ENCODE peak calls at places on chromosomes 6 and 20, in nine cellular contexts. D, J, Q, H, S, L, F, E and N are unnamed samples. For H3K9me3, the result is how much of the 10 kb centered on the place peaks cover.

GRCh38 chr20:7772376-7772775 is 167.9 kb downstream of the HAO1 start:
- DNase-seq in D (peak), J (no peak), Q (no peak), H (no peak), S (no peak), L (no peak), F (peak), E (peak), N (peak)

GRCh38 chr6:107264357-107264831 is 149.1 kb upstream of the BEND3 start:
- DNase-seq in D (peak), J (no peak), Q (no peak), H (peak), S (no peak), L (peak), F (peak), E (peak), N (no peak)

GRCh38 chr6:140043357-140043756 is 668.9 kb upstream of the CITED2 start:
- DNase-seq in D (peak), J (no peak), Q (peak), H (peak), S (peak), L (peak), F (peak), E (peak), N (peak)

GRCh38 chr20:20482453-20482852 is 114.5 kb downstream of the INSM1 start:
- DNase-seq in D (no peak), J (no peak), Q (no peak), H (no peak), S (no peak), L (no peak), F (no peak), E (no peak), N (no peak)

GRCh38 chr6:14281831-14282230 is 164.3 kb downstream of the CD83 start:
- DNase-seq in D (no peak), J (peak), Q (no peak), H (no peak), S (no peak), L (no peak), F (no peak), E (no peak), N (no peak)

GRCh38 chr20:51810155-51811039 is 8.1 kb upstream of the SALL4 start:
- DNase-seq in D (no peak), J (peak), Q (no peak), H (peak), S (no peak), L (no peak), F (no peak), E (no peak), N (no peak)

GRCh38 chr20:1524004-1524403 is 32.8 kb upstream of the SIRPB2 start:
- DNase-seq in D (no peak), J (no peak), Q (no peak), H (peak), S (no peak), L (no peak), F (no peak), E (no peak), N (no peak)

GRCh38 chr6:141406761-141407160 is 726.0 kb upstream of the GJE1 start:
- DNase-seq in D (no peak), J (no peak), Q (no peak), H (no peak), S (no peak), L (no peak), F (no peak), E (no peak), N (no peak)

GRCh38 chr6:45555981-45556771 is 178.4 kb upstream of the SUPT3H start:
- DNase-seq in D (peak), J (no peak), Q (no peak), H (peak), S (no peak), L (peak), F (peak), E (peak), N (no peak)

GRCh38 chr6:107660839-107661238 is 163.3 kb downstream of the SCML4 start:
- DNase-seq in D (no peak), J (no peak), Q (no peak), H (peak), S (peak), L (no peak), F (no peak), E (no peak), N (no peak)

GRCh38 chr6:166952122-166952521 is 4.2 kb downstream of the RNASET2 start:
- DNase-seq in D (no peak), J (no peak), Q (no peak), H (no peak), S (no peak), L (no peak), F (no peak), E (no peak), N (no peak)

GRCh38 chr6:139146317-139146726 is 11.4 kb downstream of the HECA start:
- DNase-seq in D (no peak), J (no peak), Q (no peak), H (no peak), S (no peak), L (no peak), F (no peak), E (no peak), N (no peak)

GRCh38 chr6:168374051-168374502 is 54.5 kb upstream of the DACT2 start:
- DNase-seq in D (no peak), J (no peak), Q (no peak), H (no peak), S (no peak), L (no peak), F (no peak), E (no peak), N (no peak)
- H3K9me3 ChIP-seq in D (under half), J (under half), Q (under half), H (under half), S (under half), L (under half), F (half or more), E (under half), N (under half)

DNA sequence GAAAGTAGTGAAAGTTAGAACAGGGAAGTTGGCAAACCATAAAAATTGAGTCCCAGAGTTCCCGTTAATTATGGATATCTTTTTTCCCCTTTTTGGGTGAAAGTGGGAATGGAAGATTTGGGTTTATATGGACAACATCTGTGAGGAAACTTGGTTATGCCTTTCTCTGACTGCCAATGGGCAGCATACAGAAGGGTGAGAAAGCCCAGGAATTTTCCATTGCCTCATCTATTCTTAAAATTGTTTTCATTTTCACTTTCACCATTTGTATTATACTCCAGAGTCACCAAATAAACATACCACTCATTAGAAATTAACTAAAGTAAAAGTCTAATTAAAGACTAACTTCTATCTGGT is 35.6 kb upstream of the MYB start:
- DNase-seq in D (peak), J (no peak), Q (no peak), H (no peak), S (no peak), L (peak), F (no peak), E (peak), N (no peak)
- H3K4me2 ChIP-seq in D (no peak), J (no peak), Q (no peak), H (no peak), S (no peak), L (no peak), F (no peak), E (no peak), N (no peak)

GRCh38 chr6:35386989-35387388 is 44.6 kb downstream of the PPARD start:
- DNase-seq in D (no peak), J (no peak), Q (no peak), H (no peak), S (no peak), L (no peak), F (no peak), E (no peak), N (no peak)
- H3K9me3 ChIP-seq in D (under half), J (under half), Q (under half), H (under half), S (under half), L (under half), F (under half), E (under half), N (under half)

GRCh38 chr20:25374842-25375241 is 15.8 kb downstream of the ABHD12 start:
- DNase-seq in D (no peak), J (no peak), Q (no peak), H (no peak), S (no peak), L (no peak), F (no peak), E (no peak), N (no peak)

GRCh38 chr20:25368526-25368925 is 22.1 kb downstream of the ABHD12 start:
- DNase-seq in D (no peak), J (no peak), Q (no peak), H (no peak), S (no peak), L (no peak), F (no peak), E (no peak), N (no peak)

GRCh38 chr20:25372584-25373336 is 17.9 kb downstream of the ABHD12 start:
- DNase-seq in D (peak), J (no peak), Q (no peak), H (peak), S (no peak), L (peak), F (peak), E (peak), N (peak)

GRCh38 chr20:25369529-25369928 is 21.1 kb downstream of the ABHD12 start:
- DNase-seq in D (no peak), J (no peak), Q (no peak), H (no peak), S (no peak), L (no peak), F (no peak), E (peak), N (no peak)

GRCh38 chr20:25369971-25370370 is 20.7 kb downstream of the ABHD12 start:
- DNase-seq in D (no peak), J (no peak), Q (no peak), H (no peak), S (no peak), L (no peak), F (no peak), E (no peak), N (no peak)
- H3K4me2 ChIP-seq in D (no peak), J (no peak), Q (no peak), H (no peak), S (no peak), L (no peak), F (no peak), E (no peak), N (no peak)

GRCh38 chr20:60331688-60332300 is 373.6 kb downstream of the CDH26 start:
- DNase-seq in D (no peak), J (no peak), Q (no peak), H (no peak), S (no peak), L (no peak), F (no peak), E (no peak), N (no peak)
- H3K9me3 ChIP-seq in D (under half), J (under half), Q (under half), H (under half), S (under half), L (under half), F (under half), E (under half), N (under half)

GRCh38 chr6:43159599-43159998 is 11.5 kb upstream of the SRF start:
- DNase-seq in D (no peak), J (no peak), Q (no peak), H (no peak), S (no peak), L (no peak), F (no peak), E (no peak), N (no peak)
- H3K4me2 ChIP-seq in D (no peak), J (no peak), Q (no peak), H (no peak), S (no peak), L (no peak), F (no peak), E (no peak), N (no peak)

GRCh38 chr6:160315310-160315709 is 32.9 kb upstream of the SLC22A3 start:
- DNase-seq in D (no peak), J (no peak), Q (no peak), H (peak), S (no peak), L (no peak), F (no peak), E (peak), N (no peak)

GRCh38 chr6:160312900-160313299 is 35.3 kb upstream of the SLC22A3 start:
- DNase-seq in D (no peak), J (no peak), Q (no peak), H (no peak), S (no peak), L (no peak), F (no peak), E (no peak), N (no peak)

GRCh38 chr6:160306284-160306683 is 41.9 kb upstream of the SLC22A3 start:
- DNase-seq in D (no peak), J (no peak), Q (no peak), H (no peak), S (no peak), L (no peak), F (no peak), E (no peak), N (no peak)

GRCh38 chr6:160309718-160310117 is 38.5 kb upstream of the SLC22A3 start:
- DNase-seq in D (no peak), J (no peak), Q (no peak), H (no peak), S (no peak), L (no peak), F (no peak), E (no peak), N (no peak)
- H3K9me3 ChIP-seq in D (under half), J (under half), Q (under half), H (under half), S (under half), L (under half), F (under half), E (under half), N (under half)

DNA sequence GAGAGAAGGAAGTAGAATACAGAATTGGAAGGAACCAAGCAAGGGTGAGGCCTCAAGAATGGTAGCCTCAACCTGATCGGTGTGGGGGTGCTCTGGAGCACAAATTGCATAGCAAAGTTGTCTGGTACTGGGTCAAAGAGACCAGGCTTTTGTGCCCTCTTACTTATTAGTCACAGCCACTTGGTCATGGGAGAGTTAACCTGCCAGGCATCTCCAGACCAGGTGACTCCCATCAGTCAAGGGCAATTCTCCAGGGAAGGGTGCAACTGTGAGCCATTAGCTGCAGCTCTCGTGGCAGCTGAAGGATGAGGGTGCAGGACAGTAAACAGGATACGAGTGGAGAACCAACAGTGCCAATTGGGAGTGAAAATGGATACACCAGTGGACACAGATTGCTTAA is 47.7 kb upstream of the PLCB4 start:
- DNase-seq in D (no peak), J (no peak), Q (no peak), H (no peak), S (no peak), L (no peak), F (no peak), E (no peak), N (no peak)
- H3K4me2 ChIP-seq in D (no peak), J (no peak), Q (no peak), H (no peak), S (no peak), L (no peak), F (no peak), E (no peak), N (no peak)

DNA sequence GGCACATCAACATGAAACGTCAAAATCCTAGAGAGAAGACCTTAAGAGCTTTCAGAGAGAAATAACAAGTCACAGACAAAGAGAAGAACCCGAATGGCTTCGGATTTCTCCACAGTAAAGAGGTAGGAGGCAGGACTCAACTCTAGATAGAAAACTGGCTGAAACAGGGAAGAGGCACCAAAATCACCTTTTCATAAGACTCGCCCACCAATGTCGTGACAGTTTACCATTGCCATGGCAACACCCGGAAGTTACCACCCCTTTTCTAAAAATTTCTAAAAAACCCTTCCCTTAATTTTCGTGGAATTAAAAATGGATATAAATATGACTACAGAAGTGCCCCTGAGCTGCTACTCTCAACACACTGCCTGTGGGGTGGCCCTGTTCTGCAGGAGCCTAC is 12.3 kb upstream of the DEFB121 start:
- DNase-seq in D (no peak), J (no peak), Q (no peak), H (no peak), S (no peak), L (no peak), F (no peak), E (no peak), N (no peak)
- H3K9me3 ChIP-seq in D (under half), J (half or more), Q (under half), H (under half), S (under half), L (under half), F (under half), E (under half), N (under half)